ENCODE peak calls at places on chromosomes 13 and 19, in six cellular contexts. L is A549, V is K562, D is GM12878, C is upper lobe of left lung, N is HepG2. I is an unnamed sample.

GRCh38 chr13:30132623-30133553 is 174.5 kb downstream of the KATNAL1 start:
- ATAC-seq in L (peak), V (peak), D (peak), C (peak), N (peak), I (peak)

GRCh38 chr13:76418404-76418803 is 467.8 kb downstream of the KCTD12 start:
- ATAC-seq in L (no peak), V (no peak), D (no peak), C (no peak), N (no peak), I (no peak)

GRCh38 chr19:470701-471100 is 9.9 kb upstream of the SHC2 start:
- ATAC-seq in L (no peak), V (no peak), D (no peak), C (no peak), N (no peak), I (no peak)

GRCh38 chr13:46684287-46685001 is 112.5 kb downstream of the ESD start:
- ATAC-seq in L (peak), V (no peak), D (no peak), C (no peak), N (peak), I (no peak)

GRCh38 chr13:66845393-66845792 is 384.7 kb downstream of the PCDH9 start:
- ATAC-seq in L (no peak), V (no peak), D (no peak), C (peak), N (no peak), I (no peak)

GRCh38 chr19:33514885-33515485 is 6.6 kb downstream of the PEPD start:
- ATAC-seq in L (no peak), V (no peak), D (no peak), C (peak), N (no peak), I (peak)

GRCh38 chr19:15640294-15640903 is at the start of gene CYP4F3:
- ATAC-seq in L (peak), V (peak), D (no peak), C (peak), N (peak), I (no peak)

GRCh38 chr13:41017153-41017552 is 2.0 kb downstream of the ELF1 start:
- ATAC-seq in L (no peak), V (peak), D (peak), C (no peak), N (no peak), I (no peak)

GRCh38 chr19:46625731-46626130 is 842 bp upstream of the PTGIR start:
- ATAC-seq in L (no peak), V (no peak), D (no peak), C (no peak), N (peak), I (no peak)

GRCh38 chr13:95354156-95354555 is 52.9 kb upstream of the ABCC4 start:
- ATAC-seq in L (no peak), V (peak), D (no peak), C (no peak), N (no peak), I (no peak)

GRCh38 chr13:30796132-30796832 is 60.9 kb downstream of the ALOX5AP start:
- ATAC-seq in L (peak), V (no peak), D (peak), C (no peak), N (no peak), I (no peak)

GRCh38 chr13:99347911-99348451 is 40.8 kb upstream of the GPR183 start:
- ATAC-seq in L (no peak), V (no peak), D (peak), C (no peak), N (no peak), I (no peak)

GRCh38 chr13:100532836-100533435 is 55.7 kb downstream of the GGACT start:
- ATAC-seq in L (no peak), V (no peak), D (no peak), C (no peak), N (peak), I (no peak)

GRCh38 chr19:55703790-55704215 is 28.8 kb downstream of the EPN1 start:
- ATAC-seq in L (no peak), V (peak), D (no peak), C (peak), N (peak), I (peak)

GRCh38 chr19:3178973-3179738 is 587 bp downstream of the S1PR4 start:
- ATAC-seq in L (no peak), V (no peak), D (peak), C (no peak), N (peak), I (no peak)

GRCh38 chr13:79647518-79647917 is 166.6 kb downstream of the NDFIP2 start:
- ATAC-seq in L (no peak), V (no peak), D (peak), C (no peak), N (peak), I (no peak)

GRCh38 chr19:42261763-42262162 is 6.8 kb upstream of the ERF start:
- ATAC-seq in L (peak), V (no peak), D (peak), C (no peak), N (no peak), I (no peak)

GRCh38 chr19:5949792-5950305 is 28.1 kb downstream of the RANBP3 start:
- ATAC-seq in L (no peak), V (no peak), D (no peak), C (peak), N (no peak), I (no peak)

GRCh38 chr19:58326501-58326913 is 287 bp upstream of the ZSCAN22 start:
- ATAC-seq in L (peak), V (peak), D (peak), C (no peak), N (peak), I (no peak)

GRCh38 chr19:48398329-48399235 is 5.1 kb downstream of the GRIN2D start:
- ATAC-seq in L (peak), V (peak), D (peak), C (peak), N (peak), I (peak)

GRCh38 chr13:113407531-113408393 is 43.8 kb upstream of the GRTP1 start:
- ATAC-seq in L (no peak), V (no peak), D (no peak), C (no peak), N (no peak), I (no peak)

GRCh38 chr13:24299488-24300114 is 9.8 kb upstream of the C1QTNF9 start:
- ATAC-seq in L (no peak), V (no peak), D (no peak), C (peak), N (peak), I (no peak)

GRCh38 chr13:98286814-98287213 is 109.7 kb upstream of the RNF113B start:
- ATAC-seq in L (no peak), V (no peak), D (no peak), C (no peak), N (no peak), I (no peak)

GRCh38 chr13:41837668-41838067 is 123.2 kb downstream of the VWA8 start:
- ATAC-seq in L (no peak), V (no peak), D (peak), C (no peak), N (no peak), I (no peak)

GRCh38 chr19:43940719-43941118 is 5.6 kb upstream of the ZNF45 start:
- ATAC-seq in L (no peak), V (no peak), D (no peak), C (no peak), N (no peak), I (no peak)

DNA sequence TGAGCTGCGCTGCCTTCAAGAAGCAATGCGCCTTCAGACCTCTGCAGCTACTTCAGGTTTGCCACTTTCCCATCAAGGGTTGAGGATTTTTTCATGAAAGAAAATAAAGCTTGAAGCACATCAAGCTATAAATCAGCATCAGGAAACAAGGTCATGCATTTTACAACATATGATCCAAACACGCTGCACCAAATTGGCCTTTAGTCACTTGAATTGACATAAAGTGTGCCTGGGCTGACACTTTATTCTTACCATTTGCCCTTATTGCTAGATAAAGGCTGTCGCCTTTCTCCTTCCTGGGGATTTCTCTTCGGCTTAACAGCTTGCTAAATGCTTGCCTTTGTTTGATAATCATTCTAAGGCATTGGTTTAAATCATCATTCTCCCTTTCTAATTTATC is 87.8 kb downstream of the LHFPL6 start:
- ATAC-seq in L (no peak), V (no peak), D (no peak), C (no peak), N (no peak), I (no peak)
- TF ChIP-seq EP300 in L (no peak), V (no peak), D (no peak), C (no peak), N (no peak), I (no peak)

GRCh38 chr19:38919837-38920528 is 8.0 kb upstream of the CCER2 start:
- ATAC-seq in L (no peak), V (no peak), D (no peak), C (no peak), N (no peak), I (no peak)

GRCh38 chr19:38922482-38922881 is 8.1 kb downstream of the SARS2 start:
- ATAC-seq in L (no peak), V (no peak), D (no peak), C (no peak), N (no peak), I (no peak)

GRCh38 chr19:38920529-38921419 is 8.8 kb upstream of the CCER2 start:
- ATAC-seq in L (no peak), V (no peak), D (no peak), C (no peak), N (no peak), I (no peak)

GRCh38 chr19:38924383-38924782 is 6.2 kb downstream of the SARS2 start:
- ATAC-seq in L (no peak), V (no peak), D (no peak), C (no peak), N (no peak), I (no peak)

GRCh38 chr19:38921420-38922274 is 8.9 kb downstream of the SARS2 start:
- ATAC-seq in L (no peak), V (no peak), D (no peak), C (no peak), N (no peak), I (no peak)
- TF ChIP-seq POLR2A in L (no peak), V (no peak), D (peak), C (no peak), N (no peak), I (no peak)

DNA sequence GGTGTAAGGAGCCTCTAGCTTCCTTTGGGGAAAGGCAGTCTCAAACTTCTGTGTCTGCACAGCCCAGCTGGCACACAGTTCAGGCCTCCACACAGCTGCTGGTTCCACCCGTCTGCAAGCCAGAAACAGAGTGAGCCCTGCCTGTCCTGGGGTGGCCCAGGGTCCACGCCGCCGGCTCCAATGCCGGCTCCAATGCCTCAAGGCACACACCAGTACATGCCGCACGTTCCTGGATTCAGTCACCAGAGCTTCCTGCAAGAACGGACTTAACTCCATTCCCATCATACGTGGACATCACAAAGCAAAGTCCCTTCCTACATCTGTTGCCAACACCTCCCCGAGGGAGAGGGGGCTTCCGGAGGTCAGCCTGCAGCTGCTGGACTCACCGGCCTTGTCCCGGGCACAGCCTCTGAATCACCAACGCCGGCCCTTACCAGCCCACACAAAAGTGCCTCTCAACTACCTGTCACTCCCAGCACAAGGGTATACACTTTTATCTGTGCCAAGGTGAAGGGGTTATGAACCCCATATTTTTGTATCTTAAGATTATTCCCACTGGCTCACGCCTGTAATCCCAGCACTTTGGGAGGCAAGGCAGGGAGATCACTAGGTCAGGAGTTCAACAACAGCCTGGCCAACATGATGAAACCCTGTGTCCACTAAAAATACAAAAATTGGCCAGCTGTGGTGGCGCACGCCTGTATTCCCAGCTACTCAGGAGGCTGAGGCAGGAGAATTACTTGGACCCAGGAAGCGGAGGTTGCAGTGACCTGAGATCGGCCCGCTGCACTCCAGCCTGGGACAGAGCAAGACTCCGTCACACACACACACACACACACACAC is 8.4 kb downstream of the SH3GL1 start:
- ATAC-seq in L (no peak), V (no peak), D (no peak), C (no peak), N (peak), I (peak)
- TF ChIP-seq EP300 in L (no peak), V (no peak), D (no peak), C (peak), N (no peak), I (no peak)

GRCh38 chr19:54366811-54367210 is 2.1 kb upstream of the LAIR1 start:
- ATAC-seq in L (no peak), V (no peak), D (no peak), C (no peak), N (no peak), I (no peak)

GRCh38 chr19:54369082-54369691 is 4.5 kb upstream of the LAIR1 start:
- ATAC-seq in L (no peak), V (peak), D (peak), C (no peak), N (no peak), I (no peak)

DNA sequence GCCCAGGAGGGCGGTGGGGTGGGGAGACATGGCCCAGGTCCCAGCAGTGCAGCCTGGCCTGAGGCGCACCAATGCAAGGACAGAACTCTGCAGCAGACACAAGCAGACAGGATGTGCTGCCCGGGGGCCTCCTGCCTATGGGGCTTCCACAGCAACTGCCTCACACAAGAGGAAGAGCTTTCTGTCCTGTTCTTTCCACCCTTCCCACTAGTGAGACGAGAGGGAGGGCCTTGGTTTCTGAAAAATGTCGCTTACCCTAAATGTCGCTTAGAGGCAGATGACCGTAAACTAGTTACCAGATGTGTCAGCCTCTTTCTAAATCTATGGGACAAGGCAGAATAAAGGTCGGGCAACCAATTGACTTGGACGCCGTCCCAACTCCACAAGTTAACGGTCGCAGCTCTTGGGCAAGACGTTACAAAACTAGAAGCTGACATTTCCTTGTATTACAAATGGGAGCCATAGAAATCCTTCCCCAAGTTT is at the start of gene LAIR1:
- ATAC-seq in L (no peak), V (no peak), D (peak), C (peak), N (peak), I (peak)
- TF ChIP-seq POLR2A in L (no peak), V (no peak), D (no peak), C (peak), N (no peak), I (peak)

I was measured in gastroesophageal sphincter.